ENCODE peak calls at places on chromosome 7, in four cellular contexts. One of them, this sample, is unnamed.

GRCh38 chr7:27163776-27164380 is 1.5 kb downstream of the HOXA9 start:
- DNase-seq in SK-N-SH: no peak
- DNase-seq in A549: no peak
- DNase-seq in IMR-90: no peak
- DNase-seq in this sample: no peak

GRCh38 chr7:30738026-30738915 is 13.7 kb upstream of the INMT start:
- DNase-seq in SK-N-SH: no peak
- DNase-seq in A549: no peak
- DNase-seq in IMR-90: no peak
- DNase-seq in this sample: no peak

GRCh38 chr7:500521-501420 is 18.9 kb downstream of the PDGFA start:
- DNase-seq in SK-N-SH: no peak
- DNase-seq in A549: no peak
- DNase-seq in IMR-90: no peak
- DNase-seq in this sample: no peak

GRCh38 chr7:114889646-114890285 is 32.1 kb upstream of the MDFIC start:
- DNase-seq in SK-N-SH: no peak
- DNase-seq in A549: peak
- DNase-seq in IMR-90: peak
- DNase-seq in this sample: no peak

GRCh38 chr7:151062399-151063211 is 3.2 kb downstream of the SLC4A2 start:
- DNase-seq in SK-N-SH: peak
- DNase-seq in A549: peak
- DNase-seq in IMR-90: peak
- DNase-seq in this sample: no peak

GRCh38 chr7:139854803-139855497 is 25.9 kb downstream of the TBXAS1 start:
- DNase-seq in SK-N-SH: no peak
- DNase-seq in A549: no peak
- DNase-seq in IMR-90: no peak
- DNase-seq in this sample: no peak

GRCh38 chr7:143458263-143458662 is 15.0 kb downstream of the TAS2R60 start:
- DNase-seq in SK-N-SH: no peak
- DNase-seq in A549: no peak
- DNase-seq in IMR-90: peak
- DNase-seq in this sample: no peak

GRCh38 chr7:2198206-2198605 is 34.5 kb downstream of the MAD1L1 start:
- DNase-seq in SK-N-SH: peak
- DNase-seq in A549: no peak
- DNase-seq in IMR-90: no peak
- DNase-seq in this sample: no peak

GRCh38 chr7:1925349-1925748 is 255.3 kb downstream of the ELFN1 start:
- DNase-seq in SK-N-SH: no peak
- DNase-seq in A549: peak
- DNase-seq in IMR-90: no peak
- DNase-seq in this sample: no peak

GRCh38 chr7:19698331-19698730 is 10.5 kb downstream of the POLR1F start:
- DNase-seq in SK-N-SH: no peak
- DNase-seq in A549: no peak
- DNase-seq in IMR-90: peak
- DNase-seq in this sample: no peak

GRCh38 chr7:47367369-47367768 is 214.5 kb downstream of the TNS3 start:
- DNase-seq in SK-N-SH: no peak
- DNase-seq in A549: no peak
- DNase-seq in IMR-90: no peak
- DNase-seq in this sample: no peak

GRCh38 chr7:102287465-102288146 is 938 bp downstream of the SH2B2 start:
- DNase-seq in SK-N-SH: peak
- DNase-seq in A549: peak
- DNase-seq in IMR-90: no peak
- DNase-seq in this sample: no peak

GRCh38 chr7:4880218-4880617 is 3.3 kb downstream of the RADIL start:
- DNase-seq in SK-N-SH: peak
- DNase-seq in A549: no peak
- DNase-seq in IMR-90: no peak
- DNase-seq in this sample: no peak

GRCh38 chr7:41977165-41977651 is 259.8 kb downstream of the GLI3 start:
- DNase-seq in SK-N-SH: peak
- DNase-seq in A549: peak
- DNase-seq in IMR-90: peak
- DNase-seq in this sample: no peak

GRCh38 chr7:45923290-45923689 is 2.2 kb upstream of the IGFBP3 start:
- DNase-seq in SK-N-SH: peak
- DNase-seq in A549: peak
- DNase-seq in IMR-90: peak
- DNase-seq in this sample: no peak

GRCh38 chr7:38796636-38797501 is 112.1 kb downstream of the VPS41 start:
- DNase-seq in SK-N-SH: peak
- DNase-seq in A549: peak
- DNase-seq in IMR-90: peak
- DNase-seq in this sample: peak

GRCh38 chr7:21916629-21917028 is 29.1 kb downstream of the CDCA7L start:
- DNase-seq in SK-N-SH: no peak
- DNase-seq in A549: no peak
- DNase-seq in IMR-90: no peak
- DNase-seq in this sample: no peak

GRCh38 chr7:100093925-100094486 is 5.2 kb downstream of the COPS6 start:
- DNase-seq in SK-N-SH: no peak
- DNase-seq in A549: no peak
- DNase-seq in IMR-90: no peak
- DNase-seq in this sample: no peak

GRCh38 chr7:91579837-91580236 is 300.7 kb downstream of the MTERF1 start:
- DNase-seq in SK-N-SH: no peak
- DNase-seq in A549: no peak
- DNase-seq in IMR-90: no peak
- DNase-seq in this sample: no peak

GRCh38 chr7:31047282-31047681 is 4.8 kb upstream of the ADCYAP1R1 start:
- DNase-seq in SK-N-SH: no peak
- DNase-seq in A549: no peak
- DNase-seq in IMR-90: no peak
- DNase-seq in this sample: no peak

GRCh38 chr7:20241491-20242261 is 24.5 kb upstream of the MACC1 start:
- DNase-seq in SK-N-SH: no peak
- DNase-seq in A549: no peak
- DNase-seq in IMR-90: peak
- DNase-seq in this sample: peak

GRCh38 chr7:41298343-41298875 is 404.5 kb downstream of the INHBA start:
- DNase-seq in SK-N-SH: no peak
- DNase-seq in A549: no peak
- DNase-seq in IMR-90: no peak
- DNase-seq in this sample: no peak

GRCh38 chr7:116876664-116877442 is 14.5 kb downstream of the CAPZA2 start:
- DNase-seq in SK-N-SH: peak
- DNase-seq in A549: no peak
- DNase-seq in IMR-90: peak
- DNase-seq in this sample: no peak

GRCh38 chr7:157436076-157436475 is 99.3 kb downstream of the DNAJB6 start:
- DNase-seq in SK-N-SH: no peak
- DNase-seq in A549: no peak
- DNase-seq in IMR-90: no peak
- DNase-seq in this sample: no peak
- TF ChIP-seq SMC3 in SK-N-SH: no peak
- TF ChIP-seq SMC3 in A549: no peak
- TF ChIP-seq SMC3 in IMR-90: no peak
- TF ChIP-seq SMC3 in this sample: no peak

DNA sequence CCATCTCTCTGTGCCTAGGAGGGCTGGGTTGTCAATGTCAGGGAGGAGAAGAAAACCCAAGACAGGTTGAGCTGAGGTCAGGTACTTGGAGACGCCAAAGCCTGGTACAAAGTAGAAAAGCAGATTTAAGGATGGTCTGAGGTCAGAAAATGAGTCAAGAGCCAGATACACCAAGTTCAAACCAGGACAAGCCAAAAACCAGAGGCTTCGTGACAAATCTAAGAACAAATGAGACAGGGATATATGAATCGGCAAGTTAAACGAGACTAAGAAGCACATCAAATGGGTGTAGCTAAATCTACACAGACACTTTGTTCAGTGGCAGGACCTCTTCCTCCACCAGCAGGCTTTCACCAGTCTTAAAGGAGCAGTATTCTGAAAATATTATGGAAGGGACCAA is 34.2 kb downstream of the C7orf33 start:
- DNase-seq in SK-N-SH: no peak
- DNase-seq in A549: no peak
- DNase-seq in IMR-90: no peak
- DNase-seq in this sample: no peak
- TF ChIP-seq SMC3 in SK-N-SH: no peak
- TF ChIP-seq SMC3 in A549: no peak
- TF ChIP-seq SMC3 in IMR-90: no peak
- TF ChIP-seq SMC3 in this sample: no peak

DNA sequence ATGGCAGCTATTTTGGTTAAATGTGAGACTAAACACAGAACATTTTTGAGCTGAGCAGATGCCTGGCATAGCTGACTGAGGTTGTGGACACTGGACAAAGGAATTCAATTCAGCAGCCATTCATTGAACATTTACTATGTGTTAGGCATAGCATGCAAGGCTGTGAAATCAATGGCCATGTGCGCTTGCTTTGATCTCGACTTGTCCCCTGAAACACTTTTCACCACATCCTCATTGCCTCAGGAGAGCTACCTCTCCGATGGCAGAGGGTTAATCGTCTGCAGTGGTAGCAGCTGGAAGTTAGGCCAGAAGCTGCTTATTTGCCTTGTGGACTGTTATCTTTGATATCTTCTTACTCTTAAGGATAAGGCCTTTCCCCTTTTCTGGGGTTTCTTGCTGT is 297.8 kb downstream of the AUTS2 start:
- DNase-seq in SK-N-SH: no peak
- DNase-seq in A549: no peak
- DNase-seq in IMR-90: no peak
- DNase-seq in this sample: no peak
- TF ChIP-seq SMC3 in SK-N-SH: no peak
- TF ChIP-seq SMC3 in A549: no peak
- TF ChIP-seq SMC3 in IMR-90: no peak
- TF ChIP-seq SMC3 in this sample: no peak

GRCh38 chr7:111663771-111664170 is 101.5 kb upstream of the IMMP2L start:
- DNase-seq in SK-N-SH: no peak
- DNase-seq in A549: no peak
- DNase-seq in IMR-90: no peak
- DNase-seq in this sample: no peak
- TF ChIP-seq SMC3 in SK-N-SH: no peak
- TF ChIP-seq SMC3 in A549: no peak
- TF ChIP-seq SMC3 in IMR-90: no peak
- TF ChIP-seq SMC3 in this sample: no peak

This sample was measured in GM12878.